ENCODE peak calls at places on chromosomes 2 and 18, in ten cellular contexts. One of them, this sample, is unnamed.
A peak's percentile ranks its signal among the peaks of the same experiment; 100 is the strongest.

GRCh38 chr18:43720036-43720435 is 442.7 kb upstream of the SYT4 start:
- DNase-seq in substantia nigra: no peak
- DNase-seq in hepatic stellate cell: no peak
- DNase-seq in RWPE1: no peak
- DNase-seq in tibial artery: no peak
- DNase-seq in B cell: no peak
- DNase-seq in NCI-H1417: no peak
- DNase-seq in GM19239: no peak
- DNase-seq in stimulated activated naive CD4-positive, alpha-beta T cell: no peak
- DNase-seq in stimulated activated CD4-positive, alpha-beta T cell treated with anti-CD3 and anti-CD28 coated beads, TNF-alpha, amount 100 ng/mL, for 1 hour: no peak
- DNase-seq in this sample: no peak

GRCh38 chr18:7779226-7779625 is 212.1 kb downstream of the PTPRM start:
- DNase-seq in substantia nigra: no peak
- DNase-seq in hepatic stellate cell: no peak
- DNase-seq in RWPE1: no peak
- DNase-seq in tibial artery: no peak
- DNase-seq in B cell: no peak
- DNase-seq in NCI-H1417: no peak
- DNase-seq in GM19239: no peak
- DNase-seq in stimulated activated naive CD4-positive, alpha-beta T cell: no peak
- DNase-seq in stimulated activated CD4-positive, alpha-beta T cell treated with anti-CD3 and anti-CD28 coated beads, TNF-alpha, amount 100 ng/mL, for 1 hour: no peak
- DNase-seq in this sample: no peak

GRCh38 chr18:48840491-48840877 is 110.3 kb downstream of the SMAD7 start:
- DNase-seq in substantia nigra: no peak
- DNase-seq in hepatic stellate cell: no peak
- DNase-seq in RWPE1: no peak
- DNase-seq in tibial artery: peak; percentile 23
- DNase-seq in B cell: no peak
- DNase-seq in NCI-H1417: no peak
- DNase-seq in GM19239: no peak
- DNase-seq in stimulated activated naive CD4-positive, alpha-beta T cell: no peak
- DNase-seq in stimulated activated CD4-positive, alpha-beta T cell treated with anti-CD3 and anti-CD28 coated beads, TNF-alpha, amount 100 ng/mL, for 1 hour: no peak
- DNase-seq in this sample: peak; percentile 74

GRCh38 chr2:172693037-172693436 is 42.6 kb upstream of the RAPGEF4 start:
- DNase-seq in substantia nigra: no peak
- DNase-seq in hepatic stellate cell: peak; percentile 81
- DNase-seq in RWPE1: peak; percentile 93
- DNase-seq in tibial artery: peak; percentile 73
- DNase-seq in B cell: no peak
- DNase-seq in NCI-H1417: no peak
- DNase-seq in GM19239: no peak
- DNase-seq in stimulated activated naive CD4-positive, alpha-beta T cell: no peak
- DNase-seq in stimulated activated CD4-positive, alpha-beta T cell treated with anti-CD3 and anti-CD28 coated beads, TNF-alpha, amount 100 ng/mL, for 1 hour: no peak
- DNase-seq in this sample: no peak

GRCh38 chr18:35236964-35237363 is 3.9 kb upstream of the ZNF397 start:
- DNase-seq in substantia nigra: no peak
- DNase-seq in hepatic stellate cell: no peak
- DNase-seq in RWPE1: no peak
- DNase-seq in tibial artery: no peak
- DNase-seq in B cell: no peak
- DNase-seq in NCI-H1417: no peak
- DNase-seq in GM19239: no peak
- DNase-seq in stimulated activated naive CD4-positive, alpha-beta T cell: no peak
- DNase-seq in stimulated activated CD4-positive, alpha-beta T cell treated with anti-CD3 and anti-CD28 coated beads, TNF-alpha, amount 100 ng/mL, for 1 hour: no peak
- DNase-seq in this sample: peak; percentile 51

GRCh38 chr2:125398738-125399473 is 1257.1 kb upstream of the GYPC start:
- DNase-seq in substantia nigra: no peak
- DNase-seq in hepatic stellate cell: no peak
- DNase-seq in RWPE1: no peak
- DNase-seq in tibial artery: no peak
- DNase-seq in B cell: no peak
- DNase-seq in NCI-H1417: no peak
- DNase-seq in GM19239: no peak
- DNase-seq in stimulated activated naive CD4-positive, alpha-beta T cell: no peak
- DNase-seq in stimulated activated CD4-positive, alpha-beta T cell treated with anti-CD3 and anti-CD28 coated beads, TNF-alpha, amount 100 ng/mL, for 1 hour: no peak
- DNase-seq in this sample: no peak

GRCh38 chr2:122875091-122875651 is 1119.7 kb downstream of the TSN start:
- DNase-seq in substantia nigra: no peak
- DNase-seq in hepatic stellate cell: no peak
- DNase-seq in RWPE1: no peak
- DNase-seq in tibial artery: no peak
- DNase-seq in B cell: no peak
- DNase-seq in NCI-H1417: no peak
- DNase-seq in GM19239: no peak
- DNase-seq in stimulated activated naive CD4-positive, alpha-beta T cell: no peak
- DNase-seq in stimulated activated CD4-positive, alpha-beta T cell treated with anti-CD3 and anti-CD28 coated beads, TNF-alpha, amount 100 ng/mL, for 1 hour: no peak
- DNase-seq in this sample: no peak

GRCh38 chr2:25981596-25982272 is 563 bp downstream of the KIF3C start:
- DNase-seq in substantia nigra: no peak
- DNase-seq in hepatic stellate cell: peak; percentile 34
- DNase-seq in RWPE1: no peak
- DNase-seq in tibial artery: no peak
- DNase-seq in B cell: peak; percentile 54
- DNase-seq in NCI-H1417: peak; percentile 53
- DNase-seq in GM19239: no peak
- DNase-seq in stimulated activated naive CD4-positive, alpha-beta T cell: no peak
- DNase-seq in stimulated activated CD4-positive, alpha-beta T cell treated with anti-CD3 and anti-CD28 coated beads, TNF-alpha, amount 100 ng/mL, for 1 hour: no peak
- DNase-seq in this sample: no peak

GRCh38 chr2:101829429-101829828 is 131.9 kb downstream of the MAP4K4 start:
- DNase-seq in substantia nigra: no peak
- DNase-seq in hepatic stellate cell: no peak
- DNase-seq in RWPE1: no peak
- DNase-seq in tibial artery: no peak
- DNase-seq in B cell: no peak
- DNase-seq in NCI-H1417: no peak
- DNase-seq in GM19239: no peak
- DNase-seq in stimulated activated naive CD4-positive, alpha-beta T cell: no peak
- DNase-seq in stimulated activated CD4-positive, alpha-beta T cell treated with anti-CD3 and anti-CD28 coated beads, TNF-alpha, amount 100 ng/mL, for 1 hour: no peak
- DNase-seq in this sample: no peak

GRCh38 chr18:62187543-62188378 is 706 bp downstream of the RELCH start:
- DNase-seq in substantia nigra: no peak
- DNase-seq in hepatic stellate cell: peak; percentile 40
- DNase-seq in RWPE1: no peak
- DNase-seq in tibial artery: peak; percentile 65
- DNase-seq in B cell: no peak
- DNase-seq in NCI-H1417: no peak
- DNase-seq in GM19239: no peak
- DNase-seq in stimulated activated naive CD4-positive, alpha-beta T cell: peak; percentile 14
- DNase-seq in stimulated activated CD4-positive, alpha-beta T cell treated with anti-CD3 and anti-CD28 coated beads, TNF-alpha, amount 100 ng/mL, for 1 hour: no peak
- DNase-seq in this sample: no peak

GRCh38 chr2:112958428-112959108 is 19.2 kb upstream of the IL36G start:
- DNase-seq in substantia nigra: no peak
- DNase-seq in hepatic stellate cell: peak; percentile 39
- DNase-seq in RWPE1: peak; percentile 66
- DNase-seq in tibial artery: no peak
- DNase-seq in B cell: peak; percentile 44
- DNase-seq in NCI-H1417: peak; percentile 24
- DNase-seq in GM19239: peak; percentile 33
- DNase-seq in stimulated activated naive CD4-positive, alpha-beta T cell: peak; percentile 14
- DNase-seq in stimulated activated CD4-positive, alpha-beta T cell treated with anti-CD3 and anti-CD28 coated beads, TNF-alpha, amount 100 ng/mL, for 1 hour: no peak
- DNase-seq in this sample: no peak

GRCh38 chr2:104733544-104733943 is 120.4 kb upstream of the POU3F3 start:
- DNase-seq in substantia nigra: no peak
- DNase-seq in hepatic stellate cell: no peak
- DNase-seq in RWPE1: peak; percentile 7
- DNase-seq in tibial artery: no peak
- DNase-seq in B cell: no peak
- DNase-seq in NCI-H1417: no peak
- DNase-seq in GM19239: peak; percentile 12
- DNase-seq in stimulated activated naive CD4-positive, alpha-beta T cell: no peak
- DNase-seq in stimulated activated CD4-positive, alpha-beta T cell treated with anti-CD3 and anti-CD28 coated beads, TNF-alpha, amount 100 ng/mL, for 1 hour: no peak
- DNase-seq in this sample: no peak

GRCh38 chr2:128315122-128315828 is 3.4 kb downstream of the HS6ST1 start:
- DNase-seq in substantia nigra: no peak
- DNase-seq in hepatic stellate cell: no peak
- DNase-seq in RWPE1: no peak
- DNase-seq in tibial artery: peak; percentile 61
- DNase-seq in B cell: peak; percentile 22
- DNase-seq in NCI-H1417: no peak
- DNase-seq in GM19239: no peak
- DNase-seq in stimulated activated naive CD4-positive, alpha-beta T cell: no peak
- DNase-seq in stimulated activated CD4-positive, alpha-beta T cell treated with anti-CD3 and anti-CD28 coated beads, TNF-alpha, amount 100 ng/mL, for 1 hour: no peak
- DNase-seq in this sample: no peak

GRCh38 chr2:237732070-237732469 is 66.5 kb upstream of the RBM44 start:
- DNase-seq in substantia nigra: no peak
- DNase-seq in hepatic stellate cell: no peak
- DNase-seq in RWPE1: no peak
- DNase-seq in tibial artery: no peak
- DNase-seq in B cell: no peak
- DNase-seq in NCI-H1417: no peak
- DNase-seq in GM19239: no peak
- DNase-seq in stimulated activated naive CD4-positive, alpha-beta T cell: no peak
- DNase-seq in stimulated activated CD4-positive, alpha-beta T cell treated with anti-CD3 and anti-CD28 coated beads, TNF-alpha, amount 100 ng/mL, for 1 hour: no peak
- DNase-seq in this sample: no peak